ENCODE peak calls at places on chromosomes 7 and 10, in eight cellular contexts. G, K, N, J, U, I, B and C are unnamed samples. For H3K4me1, the result is how much of the 10 kb centered on the place peaks cover.

GRCh38 chr10:102497545-102497944 is 5.0 kb downstream of the ACTR1A start:
- DNase-seq in U (no peak), G (no peak), I (no peak), K (no peak), B (no peak), J (no peak), N (no peak), C (no peak)

GRCh38 chr10:95290446-95290800 is 380 bp downstream of the PDLIM1 start:
- DNase-seq in N (no peak), I (no peak), U (peak), G (peak), J (no peak), K (no peak), B (peak), C (no peak)

GRCh38 chr7:4144801-4145470 is 537.2 kb upstream of the FOXK1 start:
- DNase-seq in B (peak), N (no peak), I (peak), K (peak), G (peak), U (peak), J (no peak), C (peak)

GRCh38 chr7:1721047-1721687 is 51.1 kb downstream of the ELFN1 start:
- DNase-seq in G (no peak), N (no peak), B (no peak), I (no peak), K (no peak), U (no peak), J (no peak), C (no peak)

GRCh38 chr7:136079934-136080333 is 102.8 kb upstream of the MTPN start:
- DNase-seq in U (no peak), G (no peak), N (no peak), I (no peak), K (no peak), B (no peak), J (no peak), C (no peak)

GRCh38 chr10:101346177-101346576 is 7.8 kb upstream of the BTRC start:
- DNase-seq in I (no peak), J (no peak), K (no peak), G (no peak), N (no peak), B (no peak), U (no peak), C (no peak)

GRCh38 chr7:106514887-106515286 is 146.1 kb downstream of the CCDC71L start:
- DNase-seq in G (no peak), J (no peak), U (no peak), N (no peak), B (no peak), K (peak), I (no peak), C (no peak)

GRCh38 chr7:104848386-104848990 is 165.5 kb upstream of the KMT2E start:
- DNase-seq in K (peak), J (no peak), B (peak), U (no peak), G (peak), I (peak), N (peak), C (peak)

GRCh38 chr10:101829561-101830315 is 11.5 kb upstream of the OGA start:
- DNase-seq in U (peak), K (no peak), I (no peak), G (peak), B (peak), J (no peak), N (peak), C (no peak)

GRCh38 chr10:11095374-11095785 is 77.7 kb downstream of the CELF2 start:
- DNase-seq in K (no peak), N (no peak), I (no peak), G (no peak), B (no peak), U (no peak), J (no peak), C (no peak)

GRCh38 chr7:133770863-133771492 is 356.2 kb upstream of the LRGUK start:
- DNase-seq in K (peak), B (peak), U (no peak), N (no peak), I (no peak), G (no peak), J (no peak), C (peak)

DNA sequence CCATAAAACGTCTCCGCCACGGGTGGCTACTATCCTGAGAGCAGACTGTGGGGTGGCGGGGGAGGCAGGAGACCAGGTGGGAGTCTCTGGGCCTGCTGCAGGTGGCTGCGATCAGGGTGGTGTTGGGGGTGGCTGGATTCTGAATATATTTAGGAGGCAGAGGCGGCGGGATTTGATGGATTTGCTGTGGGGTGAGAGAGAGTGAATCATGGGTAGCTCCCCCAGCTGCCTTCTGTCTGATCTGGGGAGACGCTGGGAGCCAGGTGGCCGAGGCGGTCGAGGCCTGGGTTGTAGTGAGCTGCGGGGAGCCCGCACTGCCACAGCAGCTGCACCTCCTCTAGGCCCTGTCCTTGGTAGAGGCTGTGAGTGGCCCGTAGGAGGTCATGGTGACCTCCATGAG is 48.2 kb upstream of the PFKFB3 start:
- DNase-seq in U (no peak), N (no peak), G (no peak), B (no peak), K (no peak), J (no peak), I (no peak), C (no peak)
- TF ChIP-seq CTCF in U (no peak), N (no peak), G (no peak), B (no peak), K (no peak), J (no peak), I (no peak), C (no peak)

GRCh38 chr10:80050752-80051151 is 27.7 kb upstream of the TMEM254 start:
- DNase-seq in J (no peak), U (no peak), B (no peak), G (no peak), K (no peak), I (no peak), N (no peak), C (no peak)

GRCh38 chr10:80057171-80057570 is 21.3 kb upstream of the TMEM254 start:
- DNase-seq in J (no peak), U (no peak), B (no peak), K (no peak), N (no peak), G (no peak), I (no peak), C (no peak)

GRCh38 chr10:80046629-80047441 is 31.6 kb upstream of the TMEM254 start:
- DNase-seq in U (peak), J (peak), N (peak), G (peak), K (peak), I (peak), B (peak), C (peak)

GRCh38 chr10:80055760-80056159 is 22.7 kb upstream of the TMEM254 start:
- DNase-seq in U (no peak), B (no peak), K (no peak), N (no peak), I (no peak), G (no peak), J (no peak), C (no peak)

DNA sequence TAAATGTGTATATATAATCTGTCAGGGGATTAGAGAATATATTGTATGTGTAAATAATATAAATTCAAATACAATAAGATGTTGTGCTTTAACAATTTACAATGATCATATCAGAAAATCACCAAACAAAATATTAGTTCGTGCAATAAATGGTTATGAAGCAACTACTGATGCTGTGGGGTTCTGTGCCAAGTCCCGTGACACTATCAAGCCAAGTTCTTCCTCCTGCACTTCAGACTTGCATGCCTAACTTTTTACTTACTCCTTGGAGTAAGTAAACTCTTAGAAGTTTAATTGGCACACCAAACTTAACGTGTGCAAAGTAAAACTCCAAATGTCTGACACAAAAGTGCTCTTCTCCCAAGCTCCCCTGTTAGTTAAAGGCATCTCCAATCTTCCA is 26.5 kb upstream of the TMEM254 start:
- DNase-seq in B (no peak), J (no peak), G (no peak), K (no peak), U (no peak), I (no peak), N (no peak), C (no peak)
- H3K4me1 ChIP-seq in B (under half), J (under half), G (under half), K (under half), U (under half), I (under half), N (under half), C (under half)

GRCh38 chr7:142927085-142927745 is 6.3 kb downstream of the TRPV5 start:
- DNase-seq in I (no peak), K (no peak), J (no peak), N (no peak), U (no peak), B (no peak), G (no peak), C (no peak)

GRCh38 chr7:142919656-142920055 is 13.9 kb downstream of the TRPV5 start:
- DNase-seq in K (no peak), B (no peak), N (no peak), J (no peak), I (no peak), G (no peak), U (no peak), C (no peak)

GRCh38 chr7:142930126-142930730 is 3.3 kb downstream of the TRPV5 start:
- DNase-seq in G (no peak), K (no peak), U (no peak), I (no peak), N (no peak), J (no peak), B (no peak), C (no peak)

GRCh38 chr7:142927949-142928348 is 5.6 kb downstream of the TRPV5 start:
- DNase-seq in N (no peak), U (no peak), K (no peak), B (no peak), G (no peak), I (no peak), J (no peak), C (no peak)

DNA sequence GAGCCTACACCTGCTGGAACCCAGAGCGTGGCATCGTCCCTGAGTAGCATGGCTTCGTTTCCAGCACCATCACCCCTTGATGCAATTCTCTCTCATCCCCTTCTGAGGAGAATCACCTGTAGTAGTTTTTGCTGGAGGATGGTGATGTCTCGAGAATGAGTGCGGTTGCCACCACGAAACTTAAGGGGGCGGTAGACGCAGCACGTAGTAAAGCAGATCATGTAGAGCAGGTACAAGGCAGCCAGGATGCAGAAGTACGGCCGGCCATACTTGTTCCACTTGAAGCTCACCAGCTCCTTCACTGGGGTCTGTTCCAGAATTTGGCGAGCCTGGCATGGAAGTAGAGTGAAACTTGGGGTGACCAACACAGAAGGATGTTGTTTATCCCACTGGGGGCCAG is 8.1 kb downstream of the TRPV5 start:
- DNase-seq in N (no peak), I (no peak), B (no peak), G (no peak), U (no peak), K (no peak), J (no peak), C (no peak)
- TF ChIP-seq CTCF in N (no peak), I (no peak), B (no peak), G (peak), U (no peak), K (no peak), J (no peak), C (no peak)

DNA sequence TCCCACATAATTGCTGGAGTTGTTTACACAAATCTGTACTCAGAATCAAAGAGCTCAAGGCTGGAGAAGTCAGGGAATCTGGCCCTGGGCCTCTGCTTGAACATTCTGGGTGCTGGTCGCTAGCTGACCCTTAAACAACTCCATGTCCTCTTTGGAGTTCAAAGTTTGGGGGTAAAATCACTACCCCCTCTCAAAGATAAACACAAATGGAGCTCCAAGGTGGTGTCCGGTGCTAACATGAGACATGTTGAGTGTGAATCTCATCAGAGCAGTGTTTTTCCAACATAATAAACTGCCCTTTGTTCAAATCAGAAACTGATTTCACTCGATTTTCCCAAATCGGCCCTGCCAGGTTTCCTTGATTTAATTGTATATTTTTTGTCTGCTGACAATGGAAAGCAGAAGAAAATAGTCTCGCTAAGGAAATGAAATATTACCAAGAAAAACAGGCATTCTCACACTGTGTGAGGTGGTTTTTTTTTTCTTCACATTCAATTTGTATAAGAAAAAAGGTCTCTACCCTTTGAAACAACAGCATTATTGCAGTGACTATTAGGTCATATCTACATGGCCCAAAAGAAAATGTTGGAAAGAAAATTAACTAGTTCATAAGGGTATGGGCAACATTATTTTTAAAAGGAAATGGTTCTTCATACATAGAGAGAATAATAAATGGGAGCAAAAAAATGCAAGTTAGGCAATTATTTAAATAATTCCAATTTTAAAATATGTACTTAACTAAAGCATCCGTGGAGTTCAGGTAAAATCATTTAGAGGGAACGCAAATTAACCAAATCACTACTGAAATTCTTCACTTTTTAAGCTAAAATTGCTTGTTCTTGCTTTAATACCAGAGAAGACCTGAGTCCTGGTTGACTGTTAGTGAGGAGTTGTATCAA is 56.1 kb upstream of the CAPZA2 start:
- DNase-seq in N (no peak), B (no peak), I (no peak), U (no peak), J (no peak), K (no peak), G (no peak), C (no peak)
- H3K4me1 ChIP-seq in N (under half), B (under half), I (under half), U (under half), J (under half), K (under half), G (under half), C (under half)

DNA sequence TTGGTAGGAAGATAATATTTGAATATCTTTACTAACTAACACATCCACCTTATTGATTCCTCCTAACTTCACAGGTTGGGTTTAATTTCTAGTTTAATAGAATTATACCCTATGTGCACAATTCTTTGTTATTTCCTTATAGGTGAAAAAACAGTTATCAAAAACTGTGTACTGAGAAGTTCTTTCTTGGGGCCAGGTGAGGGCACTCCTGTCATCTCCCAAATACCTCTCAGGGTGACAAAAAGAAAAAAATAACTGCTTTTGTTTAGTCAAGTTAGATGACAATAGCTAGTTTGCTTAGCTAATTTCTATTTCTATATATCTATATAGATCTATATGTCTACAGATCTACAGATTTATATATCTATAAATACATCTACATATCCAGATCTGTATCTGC is 10.1 kb downstream of the FZD8 start:
- DNase-seq in I (no peak), G (no peak), K (no peak), N (no peak), U (no peak), J (no peak), B (no peak), C (no peak)
- TF ChIP-seq CTCF in I (no peak), G (peak), K (no peak), N (no peak), U (no peak), J (no peak), B (no peak), C (no peak)